ENCODE peak calls at places on chromosomes 16 and 17, in seven cellular contexts. H, W, G, Y, Q, M and C are unnamed samples.

GRCh38 chr17:3927628-3928010 is 11.4 kb upstream of the P2RX1 start:
- DNase-seq in H (no peak), W (no peak), G (no peak), Y (no peak), Q (no peak), M (no peak), C (no peak)

GRCh38 chr17:81350320-81350686 is 45.0 kb upstream of the BAHCC1 start:
- DNase-seq in H (no peak), W (no peak), G (no peak), Y (no peak), Q (no peak), M (peak), C (no peak)

GRCh38 chr17:77507116-77507885 is 366.5 kb downstream of the SEC14L1 start:
- DNase-seq in H (peak), W (no peak), G (no peak), Y (peak), Q (no peak), M (no peak), C (no peak)

GRCh38 chr16:11155284-11155806 is 100.7 kb downstream of the SOCS1 start:
- DNase-seq in H (peak), W (peak), G (peak), Y (no peak), Q (no peak), M (no peak), C (no peak)

GRCh38 chr17:30082807-30083206 is 33.8 kb upstream of the NSRP1 start:
- DNase-seq in H (no peak), W (no peak), G (no peak), Y (no peak), Q (no peak), M (no peak), C (no peak)

GRCh38 chr16:19168173-19169080 is at the start of gene SYT17:
- DNase-seq in H (no peak), W (no peak), G (no peak), Y (peak), Q (peak), M (no peak), C (no peak)

GRCh38 chr16:3656491-3657468 is 2.3 kb downstream of the DNASE1 start:
- DNase-seq in H (no peak), W (no peak), G (peak), Y (no peak), Q (no peak), M (no peak), C (no peak)

GRCh38 chr16:24723663-24724062 is 5.8 kb upstream of the TNRC6A start:
- DNase-seq in H (no peak), W (no peak), G (peak), Y (no peak), Q (no peak), M (no peak), C (no peak)

GRCh38 chr16:58464916-58465731 is 34.8 kb upstream of the NDRG4 start:
- DNase-seq in H (no peak), W (peak), G (no peak), Y (no peak), Q (no peak), M (no peak), C (no peak)

GRCh38 chr17:55889271-55889670 is 138.4 kb downstream of the PCTP start:
- DNase-seq in H (no peak), W (no peak), G (no peak), Y (no peak), Q (no peak), M (no peak), C (no peak)

GRCh38 chr17:75783803-75784472 is 668 bp upstream of the UNK start:
- DNase-seq in H (peak), W (no peak), G (no peak), Y (peak), Q (no peak), M (no peak), C (no peak)

GRCh38 chr17:32007463-32008298 is 498 bp downstream of the LRRC37B start:
- DNase-seq in H (peak), W (peak), G (peak), Y (peak), Q (no peak), M (peak), C (peak)